ENCODE peak calls at places on chromosomes 12 and 14, in four cellular contexts. M, P, A and D are unnamed samples. For H3K4me1, the result is how much of the 10 kb centered on the place peaks cover.

GRCh38 chr14:32397871-32398640 is 69.0 kb downstream of the AKAP6 start:
- DNase-seq in A (no peak), M (peak), P (no peak), D (no peak)

GRCh38 chr14:21656980-21657379 is 3.3 kb downstream of the OR4E2 start:
- DNase-seq in A (no peak), P (no peak), M (no peak), D (no peak)

GRCh38 chr12:109563291-109564284 is 9.7 kb downstream of the MMAB start:
- DNase-seq in M (no peak), P (no peak), A (no peak), D (no peak)

GRCh38 chr12:25364529-25365339 is 114.0 kb upstream of the KRAS start:
- DNase-seq in M (no peak), P (no peak), A (peak), D (no peak)

GRCh38 chr12:124771462-124772361 is 92.0 kb downstream of the SCARB1 start:
- DNase-seq in P (peak), A (peak), M (peak), D (peak)

GRCh38 chr12:124625867-124626675 is 58.7 kb upstream of the NCOR2 start:
- DNase-seq in M (peak), P (no peak), A (no peak), D (peak)

GRCh38 chr12:62438098-62438692 is 28.4 kb upstream of the MON2 start:
- DNase-seq in A (peak), P (peak), M (peak), D (no peak)

GRCh38 chr12:54139030-54139429 is 49.8 kb downstream of the SMUG1 start:
- DNase-seq in M (no peak), P (no peak), A (no peak), D (no peak)

GRCh38 chr14:23877111-23877510 is 76.5 kb upstream of the DHRS4 start:
- DNase-seq in P (no peak), A (no peak), M (no peak), D (no peak)

GRCh38 chr14:33441633-33442032 is 503.0 kb downstream of the NPAS3 start:
- DNase-seq in A (no peak), M (no peak), P (no peak), D (no peak)

GRCh38 chr14:75832621-75833297 is 149.0 kb downstream of the TGFB3 start:
- DNase-seq in M (peak), P (no peak), A (no peak), D (no peak)

GRCh38 chr12:57235728-57236131 is 6.2 kb downstream of the SHMT2 start:
- DNase-seq in A (no peak), P (no peak), M (no peak), D (no peak)
- H3K4me1 ChIP-seq in A (under half), P (under half), M (under half), D (under half)

DNA sequence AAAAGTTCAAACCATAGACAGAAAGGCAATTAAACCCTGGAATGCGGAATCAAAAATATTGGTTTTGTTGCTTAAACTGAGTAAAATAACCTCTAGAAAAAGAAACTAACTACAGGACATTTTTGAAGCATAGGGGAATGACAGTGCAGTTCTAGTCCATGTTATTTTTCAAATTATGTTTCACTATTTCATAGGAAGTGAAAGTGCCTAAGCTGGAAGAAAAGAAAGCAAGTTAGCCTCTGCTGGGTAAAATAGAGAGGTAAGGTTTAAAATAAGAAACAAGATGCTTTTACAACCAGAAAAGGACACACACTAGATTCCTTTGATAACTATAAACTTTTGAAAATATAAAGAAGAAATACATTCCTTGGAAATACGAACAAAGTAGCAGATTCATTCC is 1.1 kb downstream of the CLECL1 start:
- DNase-seq in P (no peak), M (no peak), A (no peak), D (no peak)
- H3K4me1 ChIP-seq in P (under half), M (under half), A (under half), D (under half)

GRCh38 chr12:76591461-76591860 is 31.9 kb upstream of the OSBPL8 start:
- DNase-seq in A (no peak), P (no peak), M (peak), D (no peak)
- H3K4me1 ChIP-seq in A (under half), P (under half), M (under half), D (under half)

DNA sequence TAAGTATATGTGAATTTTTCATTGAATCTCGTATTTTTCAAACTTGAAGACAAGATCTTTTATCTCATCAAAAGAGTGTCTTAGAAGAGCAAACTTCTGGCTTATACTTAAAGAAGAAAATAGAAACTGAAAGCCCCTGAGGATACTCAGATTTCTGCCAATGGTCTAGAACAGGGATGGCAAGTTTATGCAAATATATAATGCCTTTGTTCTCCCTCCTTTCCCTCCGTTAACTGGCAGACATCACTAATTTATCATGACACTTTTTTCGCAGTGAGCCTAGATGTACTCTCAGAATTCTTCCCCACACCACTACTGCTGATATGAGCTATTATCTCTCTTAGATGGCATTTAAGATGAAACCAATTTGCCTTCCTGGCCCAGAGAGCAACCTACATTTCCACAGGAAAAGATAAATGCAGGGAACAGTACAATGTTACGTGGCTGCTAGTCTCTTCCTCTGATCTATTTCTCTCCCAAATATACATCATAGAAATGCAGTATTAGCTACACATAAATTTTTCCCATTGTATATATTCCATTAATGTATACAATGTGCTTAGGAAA is 40.0 kb upstream of the DAAM1 start:
- DNase-seq in A (peak), M (no peak), P (no peak), D (no peak)
- H3K4me1 ChIP-seq in A (under half), M (under half), P (under half), D (under half)

GRCh38 chr12:121786441-121786825 is 7.1 kb downstream of the RHOF start:
- DNase-seq in A (peak), P (no peak), M (peak), D (peak)
- H3K4me1 ChIP-seq in A (under half), P (half or more), M (under half), D (half or more)

GRCh38 chr14:93949511-93950075 is 22.4 kb downstream of the FAM181A start:
- DNase-seq in P (no peak), A (no peak), M (peak), D (no peak)

GRCh38 chr14:93953263-93953662 is 23.1 kb downstream of the ASB2 start:
- DNase-seq in A (peak), P (no peak), M (no peak), D (no peak)

GRCh38 chr14:93951798-93952540 is 24.4 kb downstream of the ASB2 start:
- DNase-seq in M (peak), A (no peak), P (no peak), D (no peak)

GRCh38 chr14:93952829-93953228 is 23.5 kb downstream of the ASB2 start:
- DNase-seq in A (no peak), P (no peak), M (no peak), D (no peak)

DNA sequence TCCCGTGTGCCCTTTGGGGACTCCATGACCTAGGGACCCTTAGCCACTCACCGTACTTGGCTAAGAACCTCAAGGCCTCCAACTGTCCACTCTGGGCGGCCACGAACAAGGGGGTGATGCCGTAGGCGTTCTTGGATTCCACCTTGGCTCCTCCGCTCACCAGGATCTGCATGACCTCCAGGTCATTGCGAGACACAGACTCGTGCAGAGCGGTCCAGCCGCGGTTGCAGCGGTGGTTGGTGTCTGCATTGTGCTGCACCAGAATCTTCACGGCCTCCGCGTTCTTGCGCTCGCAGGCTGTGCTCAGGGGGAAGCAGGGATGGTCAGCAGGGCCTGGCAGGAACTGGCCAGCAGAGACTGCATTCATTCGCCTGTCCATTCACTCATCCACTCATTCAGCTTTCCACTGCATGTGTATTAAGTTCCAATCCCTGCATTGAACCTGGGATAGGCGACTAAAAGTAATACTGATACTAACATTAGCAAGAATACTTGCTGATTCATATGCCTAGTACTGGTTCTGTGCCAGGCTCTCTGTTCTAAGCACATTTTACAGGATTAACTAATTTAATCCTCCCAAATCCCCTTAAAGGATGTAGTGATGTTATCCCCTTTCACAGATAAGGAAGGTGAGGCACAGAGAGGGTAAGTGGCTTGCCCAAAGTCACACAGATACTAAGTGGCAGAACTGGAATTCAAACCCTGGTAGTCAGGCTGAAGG is 24.0 kb downstream of the FAM181A start:
- DNase-seq in A (no peak), P (no peak), M (peak), D (no peak)
- H3K4me1 ChIP-seq in A (under half), P (under half), M (under half), D (under half)

GRCh38 chr12:116184766-116185165 is 92.7 kb downstream of the MED13L start:
- DNase-seq in A (no peak), P (no peak), M (no peak), D (no peak)
- H3K4me1 ChIP-seq in A (under half), P (under half), M (under half), D (half or more)

GRCh38 chr14:101121399-101122113 is 218.0 kb upstream of the RTL1 start:
- DNase-seq in A (no peak), P (no peak), M (no peak), D (no peak)
- H3K4me1 ChIP-seq in A (under half), P (under half), M (under half), D (under half)

DNA sequence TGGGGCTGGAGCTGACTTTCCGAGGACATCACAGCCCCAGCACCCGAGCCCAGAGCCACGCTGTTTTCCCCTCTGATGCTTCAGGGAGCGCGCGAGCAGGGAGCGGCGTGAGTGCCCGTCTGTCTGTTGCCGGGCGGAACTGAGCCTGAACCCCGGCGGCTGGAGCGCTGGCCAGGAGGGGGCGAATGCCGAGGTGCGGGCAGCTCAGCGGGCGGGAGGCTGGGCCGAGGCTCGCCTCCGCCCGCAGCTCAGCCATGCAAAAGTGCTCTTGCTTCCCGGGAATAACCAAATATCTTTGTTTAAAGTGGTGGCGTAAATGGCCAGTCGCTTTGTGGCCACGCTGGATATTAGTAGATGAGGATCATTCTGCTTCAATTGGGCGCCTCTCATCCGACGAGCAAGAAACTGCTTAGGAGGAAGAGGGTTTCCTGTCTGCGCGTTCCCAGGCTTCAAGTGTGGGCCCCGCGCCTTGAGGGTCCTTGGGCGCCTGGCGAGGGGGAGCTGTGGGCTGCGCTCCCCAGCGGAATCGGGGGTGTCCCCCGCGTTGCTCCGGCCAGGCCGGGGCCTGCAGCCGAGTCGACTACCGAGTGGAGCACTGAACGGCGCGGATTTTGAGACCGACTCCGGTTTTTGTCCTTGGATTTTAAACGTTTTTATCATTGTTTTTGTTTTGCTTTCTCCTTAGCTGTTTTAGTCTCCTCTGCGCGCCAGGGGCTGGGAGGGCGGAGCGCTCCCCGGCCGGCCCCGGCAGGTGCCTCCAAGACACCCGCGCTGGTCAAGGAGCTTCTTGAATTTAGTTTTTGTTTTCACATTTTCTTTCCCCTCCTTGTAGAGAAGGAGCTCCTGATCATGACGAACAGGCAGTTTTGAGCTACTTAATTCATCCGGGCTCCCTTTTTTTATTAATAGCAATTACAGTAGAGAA is 831 bp upstream of the NKX2-1 start:
- DNase-seq in P (no peak), M (peak), A (peak), D (peak)
- H3K4me1 ChIP-seq in P (under half), M (under half), A (under half), D (under half)

GRCh38 chr14:31026395-31027096 is 367 bp upstream of the STRN3 start:
- DNase-seq in P (peak), M (peak), A (peak), D (peak)

GRCh38 chr14:31026076-31026394 is at the start of gene STRN3:
- DNase-seq in M (no peak), P (peak), A (no peak), D (no peak)

GRCh38 chr14:31029016-31029970 is 3.1 kb upstream of the STRN3 start:
- DNase-seq in M (no peak), A (peak), P (no peak), D (no peak)

GRCh38 chr14:31025335-31026075 is at the start of gene AP4S1:
- DNase-seq in P (peak), A (peak), M (no peak), D (peak)

GRCh38 chr14:31027847-31028246 is 1.7 kb upstream of the STRN3 start:
- DNase-seq in A (no peak), P (no peak), M (no peak), D (no peak)
- H3K4me1 ChIP-seq in A (under half), P (under half), M (under half), D (under half)